ENCODE peak calls at places on chromosome 22, in five cellular contexts. One of them, this sample, is unnamed.

GRCh38 chr22:31139866-31140716 is at the start of gene PLA2G3:
- DNase-seq in iris pigment epithelial cell: peak; percentile 78
- DNase-seq in dorsolateral prefrontal cortex: no peak
- DNase-seq in NCI-H1436: peak; percentile 95
- DNase-seq in neural crest cell: peak; percentile 76
- DNase-seq in this sample: peak; percentile 54

GRCh38 chr22:26632422-26633155 is 10.8 kb downstream of the CRYBA4 start:
- DNase-seq in iris pigment epithelial cell: no peak
- DNase-seq in dorsolateral prefrontal cortex: no peak
- DNase-seq in NCI-H1436: no peak
- DNase-seq in neural crest cell: no peak
- DNase-seq in this sample: no peak

GRCh38 chr22:23282089-23282501 is 101.8 kb downstream of the BCR start:
- DNase-seq in iris pigment epithelial cell: peak; percentile 44
- DNase-seq in dorsolateral prefrontal cortex: peak; percentile 58
- DNase-seq in NCI-H1436: no peak
- DNase-seq in neural crest cell: no peak
- DNase-seq in this sample: peak; percentile 98

GRCh38 chr22:44261861-44262595 is 50.7 kb downstream of the SHISAL1 start:
- DNase-seq in iris pigment epithelial cell: no peak
- DNase-seq in dorsolateral prefrontal cortex: no peak
- DNase-seq in NCI-H1436: no peak
- DNase-seq in neural crest cell: no peak
- DNase-seq in this sample: no peak

GRCh38 chr22:33555814-33556522 is 364.3 kb downstream of the LARGE1 start:
- DNase-seq in iris pigment epithelial cell: no peak
- DNase-seq in dorsolateral prefrontal cortex: no peak
- DNase-seq in NCI-H1436: no peak
- DNase-seq in neural crest cell: no peak
- DNase-seq in this sample: no peak

GRCh38 chr22:19917389-19918138 is 24.0 kb upstream of the COMT start:
- DNase-seq in iris pigment epithelial cell: no peak
- DNase-seq in dorsolateral prefrontal cortex: no peak
- DNase-seq in NCI-H1436: no peak
- DNase-seq in neural crest cell: no peak
- DNase-seq in this sample: no peak

GRCh38 chr22:44393066-44393465 is 80.3 kb upstream of the SHISAL1 start:
- DNase-seq in iris pigment epithelial cell: no peak
- DNase-seq in dorsolateral prefrontal cortex: peak; percentile 8
- DNase-seq in NCI-H1436: no peak
- DNase-seq in neural crest cell: no peak
- DNase-seq in this sample: no peak

GRCh38 chr22:35034963-35035362 is 31.0 kb upstream of the ISX start:
- DNase-seq in iris pigment epithelial cell: no peak
- DNase-seq in dorsolateral prefrontal cortex: no peak
- DNase-seq in NCI-H1436: no peak
- DNase-seq in neural crest cell: no peak
- DNase-seq in this sample: no peak

GRCh38 chr22:20392983-20393704 is 807 bp upstream of the ZNF74 start:
- DNase-seq in iris pigment epithelial cell: no peak
- DNase-seq in dorsolateral prefrontal cortex: no peak
- DNase-seq in NCI-H1436: no peak
- DNase-seq in neural crest cell: no peak
- DNase-seq in this sample: no peak

GRCh38 chr22:26887456-26887855 is 230.1 kb downstream of the MIAT start:
- DNase-seq in iris pigment epithelial cell: peak; percentile 83
- DNase-seq in dorsolateral prefrontal cortex: no peak
- DNase-seq in NCI-H1436: no peak
- DNase-seq in neural crest cell: no peak
- DNase-seq in this sample: peak; percentile 93

GRCh38 chr22:19663286-19663815 is 51.0 kb upstream of the SEPTIN5 start:
- DNase-seq in iris pigment epithelial cell: peak; percentile 74
- DNase-seq in dorsolateral prefrontal cortex: no peak
- DNase-seq in NCI-H1436: no peak
- DNase-seq in neural crest cell: no peak
- DNase-seq in this sample: peak; percentile 72

GRCh38 chr22:46693634-46694422 is 44.2 kb downstream of the CERK start:
- DNase-seq in iris pigment epithelial cell: no peak
- DNase-seq in dorsolateral prefrontal cortex: no peak
- DNase-seq in NCI-H1436: no peak
- DNase-seq in neural crest cell: no peak
- DNase-seq in this sample: no peak

GRCh38 chr22:50090141-50090714 is 422 bp downstream of the MOV10L1 start:
- DNase-seq in iris pigment epithelial cell: no peak
- DNase-seq in dorsolateral prefrontal cortex: no peak
- DNase-seq in NCI-H1436: no peak
- DNase-seq in neural crest cell: no peak
- DNase-seq in this sample: no peak

GRCh38 chr22:49909476-49910205 is 8.6 kb downstream of the ALG12 start:
- DNase-seq in iris pigment epithelial cell: no peak
- DNase-seq in dorsolateral prefrontal cortex: no peak
- DNase-seq in NCI-H1436: no peak
- DNase-seq in neural crest cell: no peak
- DNase-seq in this sample: no peak

GRCh38 chr22:45312856-45313255 is 3.1 kb downstream of the FAM118A start:
- DNase-seq in iris pigment epithelial cell: no peak
- DNase-seq in dorsolateral prefrontal cortex: no peak
- DNase-seq in NCI-H1436: no peak
- DNase-seq in neural crest cell: no peak
- DNase-seq in this sample: no peak

This sample was measured in astrocyte of the hippocampus.